ENCODE peak calls at places on chromosome 13, in four cellular contexts. A, Q, H and C are unnamed samples.

GRCh38 chr13:80040219-80040976 is 300.5 kb downstream of the SPRY2 start:
- DNase-seq in A (no peak), Q (no peak), H (peak), C (no peak)

GRCh38 chr13:19767966-19768365 is 14.8 kb downstream of the PSPC1 start:
- DNase-seq in A (no peak), Q (no peak), H (no peak), C (no peak)

GRCh38 chr13:46339035-46339666 is 47.9 kb downstream of the RUBCNL start:
- DNase-seq in A (no peak), Q (no peak), H (peak), C (no peak)

GRCh38 chr13:97254809-97255208 is 32.7 kb downstream of the MBNL2 start:
- DNase-seq in A (no peak), Q (no peak), H (peak), C (no peak)

GRCh38 chr13:113547248-113547971 is 37.1 kb upstream of the TFDP1 start:
- DNase-seq in A (no peak), Q (no peak), H (no peak), C (no peak)

GRCh38 chr13:77230560-77230959 is 96.3 kb downstream of the MYCBP2 start:
- DNase-seq in A (no peak), Q (no peak), H (no peak), C (no peak)

GRCh38 chr13:113997845-113998751 is 24.2 kb upstream of the C13orf46 start:
- DNase-seq in A (no peak), Q (no peak), H (peak), C (no peak)

GRCh38 chr13:114044486-114044885 is 70.6 kb upstream of the C13orf46 start:
- DNase-seq in A (no peak), Q (no peak), H (no peak), C (no peak)

GRCh38 chr13:110485604-110486003 is 75.9 kb downstream of the RAB20 start:
- DNase-seq in A (no peak), Q (no peak), H (no peak), C (no peak)

GRCh38 chr13:50309872-50310594 is 294.8 kb downstream of the KCNRG start:
- DNase-seq in A (no peak), Q (no peak), H (no peak), C (no peak)

GRCh38 chr13:52195052-52195837 is 35.8 kb upstream of the NEK3 start:
- DNase-seq in A (peak), Q (no peak), H (no peak), C (no peak)

GRCh38 chr13:109447667-109448066 is 338.7 kb downstream of the IRS2 start:
- DNase-seq in A (no peak), Q (no peak), H (no peak), C (no peak)

GRCh38 chr13:83557845-83558244 is 324.4 kb downstream of the SLITRK1 start:
- DNase-seq in A (no peak), Q (no peak), H (no peak), C (no peak)

GRCh38 chr13:67147257-67148218 is 82.6 kb downstream of the PCDH9 start:
- DNase-seq in A (no peak), Q (no peak), H (peak), C (no peak)

GRCh38 chr13:49678172-49678914 is 12.9 kb downstream of the EBPL start:
- DNase-seq in A (no peak), Q (no peak), H (no peak), C (no peak)

GRCh38 chr13:78659450-78660110 is 625 bp upstream of the OBI1 start:
- DNase-seq in A (no peak), Q (no peak), H (no peak), C (no peak)

GRCh38 chr13:50355797-50356196 is 340.6 kb downstream of the KCNRG start:
- DNase-seq in A (no peak), Q (no peak), H (no peak), C (no peak)

GRCh38 chr13:87274209-87274819 is 396.9 kb upstream of the SLITRK5 start:
- DNase-seq in A (no peak), Q (peak), H (peak), C (peak)

GRCh38 chr13:93872376-93872775 is 607.1 kb downstream of the DCT start:
- DNase-seq in A (no peak), Q (no peak), H (no peak), C (no peak)

GRCh38 chr13:33464345-33464744 is 178.8 kb upstream of the STARD13 start:
- DNase-seq in A (no peak), Q (no peak), H (no peak), C (no peak)

GRCh38 chr13:66581691-66582090 is 648.4 kb downstream of the PCDH9 start:
- DNase-seq in A (no peak), Q (no peak), H (no peak), C (no peak)

GRCh38 chr13:80116107-80116506 is 224.8 kb downstream of the SPRY2 start:
- DNase-seq in A (no peak), Q (no peak), H (peak), C (no peak)

GRCh38 chr13:111165189-111165588 is 50.1 kb downstream of the ARHGEF7 start:
- DNase-seq in A (no peak), Q (no peak), H (no peak), C (no peak)

GRCh38 chr13:46751811-46752635 is 44.9 kb downstream of the ESD start:
- DNase-seq in A (no peak), Q (no peak), H (peak), C (peak)

GRCh38 chr13:110546933-110547332 is 14.6 kb downstream of the RAB20 start:
- DNase-seq in A (no peak), Q (no peak), H (peak), C (no peak)

GRCh38 chr13:22162889-22163288 is 492.0 kb downstream of the FGF9 start:
- DNase-seq in A (no peak), Q (no peak), H (no peak), C (no peak)

GRCh38 chr13:60261432-60262351 is 98.0 kb upstream of the DIAPH3 start:
- DNase-seq in A (no peak), Q (peak), H (no peak), C (no peak)

GRCh38 chr13:68439821-68440220 is 1209.7 kb upstream of the PCDH9 start:
- DNase-seq in A (no peak), Q (no peak), H (peak), C (no peak)

GRCh38 chr13:40061466-40062450 is 406.3 kb downstream of the COG6 start:
- DNase-seq in A (no peak), Q (no peak), H (peak), C (peak)

GRCh38 chr13:95533545-95534135 is 18.9 kb upstream of the CLDN10 start:
- DNase-seq in A (no peak), Q (no peak), H (no peak), C (no peak)